ENCODE peak calls at places on chromosomes 1 and 21, in eight cellular contexts. Y, S, V, J, Q, A, X and I are unnamed samples.

GRCh38 chr1:38919075-38919474 is 22.6 kb downstream of the RHBDL2 start:
- DNase-seq in Y (peak), S (no peak), V (no peak), J (no peak), Q (no peak), A (no peak), X (peak), I (no peak)

GRCh38 chr1:210598135-210598652 is 269.5 kb downstream of the HHAT start:
- DNase-seq in Y (no peak), S (peak), V (peak), J (peak), Q (no peak), A (no peak), X (no peak), I (peak)

GRCh38 chr1:68093737-68094136 is 43.3 kb upstream of the DIRAS3 start:
- DNase-seq in Y (no peak), S (no peak), V (no peak), J (no peak), Q (no peak), A (no peak), X (no peak), I (no peak)

GRCh38 chr1:10438677-10439163 is 8.5 kb downstream of the CENPS start:
- DNase-seq in Y (no peak), S (no peak), V (no peak), J (no peak), Q (no peak), A (no peak), X (no peak), I (no peak)

GRCh38 chr1:183444243-183444642 is 26.1 kb upstream of the NMNAT2 start:
- DNase-seq in Y (no peak), S (no peak), V (no peak), J (no peak), Q (no peak), A (peak), X (no peak), I (no peak)

GRCh38 chr21:16117331-16117730 is 387.5 kb downstream of the USP25 start:
- DNase-seq in Y (no peak), S (no peak), V (no peak), J (no peak), Q (no peak), A (peak), X (no peak), I (no peak)

GRCh38 chr1:29298175-29298720 is 61.9 kb downstream of the PTPRU start:
- DNase-seq in Y (no peak), S (no peak), V (no peak), J (no peak), Q (no peak), A (no peak), X (no peak), I (no peak)

GRCh38 chr1:235145639-235146038 is 15.4 kb downstream of the RBM34 start:
- DNase-seq in Y (no peak), S (no peak), V (no peak), J (no peak), Q (no peak), A (no peak), X (no peak), I (no peak)

GRCh38 chr1:160416369-160416768 is 16.0 kb downstream of the VANGL2 start:
- DNase-seq in Y (no peak), S (no peak), V (no peak), J (no peak), Q (no peak), A (peak), X (no peak), I (no peak)

GRCh38 chr21:46157396-46157986 is 2.1 kb upstream of the FTCD start:
- DNase-seq in Y (no peak), S (no peak), V (no peak), J (peak), Q (no peak), A (no peak), X (no peak), I (no peak)

GRCh38 chr1:109133815-109134214 is 19.9 kb downstream of the ELAPOR1 start:
- DNase-seq in Y (peak), S (no peak), V (peak), J (no peak), Q (no peak), A (no peak), X (peak), I (no peak)

GRCh38 chr1:83571536-83571935 is 427.4 kb downstream of the TTLL7 start:
- DNase-seq in Y (no peak), S (no peak), V (no peak), J (no peak), Q (no peak), A (no peak), X (no peak), I (no peak)

GRCh38 chr1:65316233-65316632 is 6.9 kb downstream of the DNAJC6 start:
- DNase-seq in Y (no peak), S (no peak), V (no peak), J (no peak), Q (no peak), A (no peak), X (no peak), I (no peak)
- H3K27ac ChIP-seq in Y (no peak), S (no peak), V (no peak), J (no peak), Q (no peak), A (no peak), X (no peak), I (no peak)

GRCh38 chr1:94925561-94926364 is 1.1 kb downstream of the CNN3 start:
- DNase-seq in Y (peak), S (peak), V (peak), J (peak), Q (peak), A (peak), X (peak), I (no peak)
- H3K27ac ChIP-seq in Y (peak), S (peak), V (peak), J (peak), Q (no peak), A (peak), X (peak), I (peak)

GRCh38 chr1:113870778-113871177 is 734 bp downstream of the PTPN22 start:
- DNase-seq in Y (no peak), S (no peak), V (no peak), J (no peak), Q (no peak), A (no peak), X (no peak), I (no peak)
- H3K27ac ChIP-seq in Y (no peak), S (no peak), V (peak), J (peak), Q (peak), A (no peak), X (no peak), I (no peak)

DNA sequence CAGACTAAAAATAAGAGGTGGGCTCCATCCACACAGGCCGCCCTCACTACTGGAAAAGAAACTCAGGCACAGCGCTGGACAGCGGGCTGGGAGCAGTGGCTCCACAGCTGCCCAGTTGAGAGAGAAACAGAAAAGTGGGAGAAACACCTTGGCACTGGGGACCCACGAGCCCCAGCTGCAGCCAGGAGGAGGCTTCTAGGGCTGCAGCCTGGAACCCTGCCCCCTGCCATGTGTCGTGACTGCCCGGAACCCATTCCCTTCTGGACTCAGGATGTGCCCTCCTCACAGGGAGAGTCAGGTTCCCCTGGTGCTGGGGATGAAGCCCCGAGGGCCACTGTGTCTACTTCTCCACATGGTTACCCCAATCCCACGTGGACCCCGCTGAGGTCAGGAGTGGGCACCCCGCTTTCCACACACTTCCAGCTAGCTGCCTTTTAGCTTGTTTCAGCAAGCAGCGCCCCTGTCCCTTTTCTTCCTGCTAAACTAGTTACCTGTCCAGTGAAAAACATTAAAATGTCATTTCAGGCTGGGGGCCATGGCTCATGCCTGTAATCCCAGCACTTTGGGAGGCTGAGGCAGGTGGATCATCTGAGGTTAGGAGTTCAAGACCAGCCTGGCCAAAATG is 35.9 kb downstream of the PARP1 start:
- DNase-seq in Y (no peak), S (no peak), V (no peak), J (no peak), Q (no peak), A (no peak), X (no peak), I (no peak)
- H3K27ac ChIP-seq in Y (no peak), S (no peak), V (no peak), J (no peak), Q (no peak), A (no peak), X (no peak), I (no peak)

GRCh38 chr1:156744344-156744743 is 3.5 kb upstream of the MRPL24 start:
- DNase-seq in Y (no peak), S (no peak), V (no peak), J (no peak), Q (no peak), A (no peak), X (no peak), I (no peak)
- H3K27ac ChIP-seq in Y (no peak), S (no peak), V (peak), J (peak), Q (no peak), A (no peak), X (no peak), I (peak)

GRCh38 chr1:87269921-87270320 is 58.8 kb upstream of the LMO4 start:
- DNase-seq in Y (no peak), S (no peak), V (no peak), J (no peak), Q (no peak), A (no peak), X (no peak), I (no peak)
- H3K27ac ChIP-seq in Y (no peak), S (no peak), V (no peak), J (no peak), Q (no peak), A (no peak), X (no peak), I (no peak)

GRCh38 chr1:171084091-171084490 is 6.6 kb upstream of the FMO3 start:
- DNase-seq in Y (no peak), S (no peak), V (no peak), J (no peak), Q (no peak), A (no peak), X (no peak), I (no peak)

GRCh38 chr1:171081994-171082295 is 8.8 kb upstream of the FMO3 start:
- DNase-seq in Y (no peak), S (no peak), V (no peak), J (no peak), Q (no peak), A (no peak), X (no peak), I (no peak)

GRCh38 chr1:171084879-171085278 is 5.8 kb upstream of the FMO3 start:
- DNase-seq in Y (no peak), S (no peak), V (no peak), J (no peak), Q (no peak), A (no peak), X (no peak), I (no peak)

GRCh38 chr1:171083222-171083621 is 7.5 kb upstream of the FMO3 start:
- DNase-seq in Y (no peak), S (no peak), V (no peak), J (no peak), Q (no peak), A (no peak), X (no peak), I (no peak)

DNA sequence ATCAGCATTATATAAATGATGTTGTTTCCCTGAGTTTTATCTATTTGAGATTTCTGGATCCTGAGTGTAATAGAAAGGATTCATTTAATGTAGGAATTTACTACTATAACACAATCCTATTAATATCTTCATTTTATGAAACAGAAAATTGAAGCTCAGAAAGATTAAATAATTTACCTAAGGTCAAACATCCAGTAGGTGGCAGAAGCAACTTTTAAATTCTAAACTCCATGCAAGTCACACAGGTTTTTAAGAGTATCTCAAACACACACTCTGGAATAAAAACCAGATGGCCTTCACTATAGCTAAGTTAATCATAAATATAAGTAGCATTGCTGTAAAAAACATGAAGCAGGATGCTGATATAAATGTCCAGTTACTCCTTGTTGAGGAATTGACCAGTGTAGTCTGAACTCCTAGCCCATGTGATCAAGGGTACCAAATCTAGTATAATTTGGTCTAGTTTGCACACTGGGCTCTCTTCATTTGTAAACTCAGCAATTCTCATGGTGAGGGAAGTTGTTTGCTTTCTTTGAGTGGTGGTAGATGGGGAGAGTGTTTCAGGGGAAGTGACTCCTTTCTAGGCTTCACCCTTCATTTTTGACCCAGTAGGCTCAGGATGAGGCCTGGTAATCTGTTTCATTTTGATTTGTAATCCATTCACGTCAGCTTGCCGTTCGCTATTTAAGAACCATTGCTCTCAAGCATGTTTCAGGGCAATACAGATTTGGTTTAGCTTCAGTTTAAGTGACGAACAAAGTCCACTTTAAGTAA is 9.3 kb upstream of the FMO3 start:
- DNase-seq in Y (no peak), S (peak), V (no peak), J (no peak), Q (no peak), A (peak), X (no peak), I (no peak)
- H3K27ac ChIP-seq in Y (peak), S (no peak), V (peak), J (no peak), Q (no peak), A (no peak), X (no peak), I (no peak)

DNA sequence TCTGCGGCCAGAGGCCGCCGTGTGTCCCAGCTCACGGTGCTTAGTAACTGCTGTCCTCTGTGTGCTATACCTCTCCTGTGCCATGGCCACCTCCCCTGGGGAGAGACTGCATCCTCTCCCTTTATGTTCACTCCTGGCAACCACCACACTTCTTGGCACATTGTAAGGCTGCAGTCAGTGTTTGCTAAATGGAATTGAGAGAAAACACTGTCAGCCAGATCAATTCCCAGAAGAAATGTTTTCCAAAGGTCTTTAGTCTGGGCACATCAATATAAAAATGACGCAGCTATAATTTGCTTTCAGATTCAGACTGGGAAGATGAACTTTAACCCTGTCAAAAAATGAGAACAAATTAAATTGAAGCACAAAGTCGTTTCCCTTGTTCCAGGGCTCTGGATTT is 96.8 kb downstream of the BEND5 start:
- DNase-seq in Y (no peak), S (no peak), V (no peak), J (no peak), Q (no peak), A (no peak), X (no peak), I (no peak)
- H3K27ac ChIP-seq in Y (peak), S (no peak), V (no peak), J (no peak), Q (no peak), A (no peak), X (no peak), I (no peak)

GRCh38 chr1:221045842-221046831 is 166.9 kb downstream of the HLX start:
- DNase-seq in Y (no peak), S (no peak), V (no peak), J (no peak), Q (no peak), A (peak), X (no peak), I (no peak)
- H3K27ac ChIP-seq in Y (no peak), S (peak), V (no peak), J (peak), Q (no peak), A (no peak), X (no peak), I (no peak)

GRCh38 chr1:204348722-204349121 is 11.0 kb downstream of the PLEKHA6 start:
- DNase-seq in Y (no peak), S (no peak), V (peak), J (peak), Q (no peak), A (peak), X (no peak), I (no peak)
- H3K27ac ChIP-seq in Y (peak), S (no peak), V (peak), J (peak), Q (no peak), A (no peak), X (peak), I (no peak)